ENCODE peak calls at places on chromosomes 4 and X, in seven cellular contexts. One of them, this sample, is unnamed.

GRCh38 chr4:42568610-42569207 is 88.2 kb downstream of the ATP8A1 start:
- DNase-seq in endothelial cell: peak
- DNase-seq in bronchial epithelial cell: peak
- DNase-seq in GM20000: peak
- DNase-seq in astrocyte: peak
- DNase-seq in AG09319: peak
- DNase-seq in AG04449: peak
- DNase-seq in this sample: peak

GRCh38 chr4:95360911-95361695 is 187.7 kb downstream of the UNC5C start:
- DNase-seq in endothelial cell: no peak
- DNase-seq in bronchial epithelial cell: no peak
- DNase-seq in GM20000: no peak
- DNase-seq in astrocyte: no peak
- DNase-seq in AG09319: no peak
- DNase-seq in AG04449: no peak
- DNase-seq in this sample: no peak

GRCh38 chrX:107448625-107449468 is 605 bp upstream of the FRMPD3 start:
- DNase-seq in endothelial cell: peak
- DNase-seq in bronchial epithelial cell: no peak
- DNase-seq in GM20000: no peak
- DNase-seq in astrocyte: no peak
- DNase-seq in AG09319: no peak
- DNase-seq in AG04449: no peak
- DNase-seq in this sample: no peak

GRCh38 chr4:95120456-95120855 is 362.7 kb downstream of the BMPR1B start:
- DNase-seq in endothelial cell: no peak
- DNase-seq in bronchial epithelial cell: no peak
- DNase-seq in GM20000: no peak
- DNase-seq in astrocyte: no peak
- DNase-seq in AG09319: no peak
- DNase-seq in AG04449: no peak
- DNase-seq in this sample: no peak

GRCh38 chrX:7266261-7266660 is 118.3 kb upstream of the PUDP start:
- DNase-seq in endothelial cell: no peak
- DNase-seq in bronchial epithelial cell: no peak
- DNase-seq in GM20000: no peak
- DNase-seq in astrocyte: no peak
- DNase-seq in AG09319: no peak
- DNase-seq in AG04449: peak
- DNase-seq in this sample: no peak

GRCh38 chr4:26141916-26142638 is 178.7 kb upstream of the RBPJ start:
- DNase-seq in endothelial cell: no peak
- DNase-seq in bronchial epithelial cell: no peak
- DNase-seq in GM20000: no peak
- DNase-seq in astrocyte: no peak
- DNase-seq in AG09319: no peak
- DNase-seq in AG04449: no peak
- DNase-seq in this sample: no peak

GRCh38 chrX:68827848-68828562 is 816 bp upstream of the EFNB1 start:
- DNase-seq in endothelial cell: peak
- DNase-seq in bronchial epithelial cell: peak
- DNase-seq in GM20000: peak
- DNase-seq in astrocyte: peak
- DNase-seq in AG09319: peak
- DNase-seq in AG04449: no peak
- DNase-seq in this sample: peak

GRCh38 chrX:76538860-76539259 is 111.3 kb downstream of the MAGEE1 start:
- DNase-seq in endothelial cell: no peak
- DNase-seq in bronchial epithelial cell: no peak
- DNase-seq in GM20000: no peak
- DNase-seq in astrocyte: no peak
- DNase-seq in AG09319: no peak
- DNase-seq in AG04449: no peak
- DNase-seq in this sample: no peak

GRCh38 chr4:28357985-28358384 is 1497.3 kb downstream of the STIM2 start:
- DNase-seq in endothelial cell: peak
- DNase-seq in bronchial epithelial cell: peak
- DNase-seq in GM20000: no peak
- DNase-seq in astrocyte: no peak
- DNase-seq in AG09319: no peak
- DNase-seq in AG04449: no peak
- DNase-seq in this sample: no peak

GRCh38 chrX:118226060-118226428 is 109.4 kb upstream of the KLHL13 start:
- DNase-seq in endothelial cell: no peak
- DNase-seq in bronchial epithelial cell: peak
- DNase-seq in GM20000: peak
- DNase-seq in astrocyte: peak
- DNase-seq in AG09319: no peak
- DNase-seq in AG04449: no peak
- DNase-seq in this sample: no peak

GRCh38 chrX:115142057-115142456 is 47.2 kb upstream of the RBMXL3 start:
- DNase-seq in endothelial cell: no peak
- DNase-seq in bronchial epithelial cell: no peak
- DNase-seq in GM20000: no peak
- DNase-seq in astrocyte: no peak
- DNase-seq in AG09319: no peak
- DNase-seq in AG04449: no peak
- DNase-seq in this sample: no peak

GRCh38 chr4:87239821-87240220 is 19.4 kb upstream of the KLHL8 start:
- DNase-seq in endothelial cell: no peak
- DNase-seq in bronchial epithelial cell: no peak
- DNase-seq in GM20000: no peak
- DNase-seq in astrocyte: no peak
- DNase-seq in AG09319: no peak
- DNase-seq in AG04449: no peak
- DNase-seq in this sample: no peak

GRCh38 chr4:52925531-52925968 is 63.4 kb downstream of the RASL11B start:
- DNase-seq in endothelial cell: no peak
- DNase-seq in bronchial epithelial cell: no peak
- DNase-seq in GM20000: no peak
- DNase-seq in astrocyte: peak
- DNase-seq in AG09319: no peak
- DNase-seq in AG04449: no peak
- DNase-seq in this sample: no peak

GRCh38 chrX:103614999-103615398 is 7.2 kb downstream of the TCEAL3 start:
- DNase-seq in endothelial cell: no peak
- DNase-seq in bronchial epithelial cell: peak
- DNase-seq in GM20000: no peak
- DNase-seq in astrocyte: peak
- DNase-seq in AG09319: no peak
- DNase-seq in AG04449: no peak
- DNase-seq in this sample: no peak

GRCh38 chr4:6422866-6423265 is 49.5 kb downstream of the PPP2R2C start:
- DNase-seq in endothelial cell: no peak
- DNase-seq in bronchial epithelial cell: no peak
- DNase-seq in GM20000: no peak
- DNase-seq in astrocyte: no peak
- DNase-seq in AG09319: no peak
- DNase-seq in AG04449: no peak
- DNase-seq in this sample: no peak

GRCh38 chrX:10414872-10415703 is 205.3 kb downstream of the MID1 start:
- DNase-seq in endothelial cell: no peak
- DNase-seq in bronchial epithelial cell: no peak
- DNase-seq in GM20000: no peak
- DNase-seq in astrocyte: peak
- DNase-seq in AG09319: no peak
- DNase-seq in AG04449: no peak
- DNase-seq in this sample: no peak

GRCh38 chrX:124346064-124346876 is at the start of gene SH2D1A:
- DNase-seq in endothelial cell: no peak
- DNase-seq in bronchial epithelial cell: no peak
- DNase-seq in GM20000: no peak
- DNase-seq in astrocyte: no peak
- DNase-seq in AG09319: no peak
- DNase-seq in AG04449: no peak
- DNase-seq in this sample: no peak

GRCh38 chrX:12411831-12412230 is 273.6 kb downstream of the FRMPD4 start:
- DNase-seq in endothelial cell: no peak
- DNase-seq in bronchial epithelial cell: no peak
- DNase-seq in GM20000: no peak
- DNase-seq in astrocyte: peak
- DNase-seq in AG09319: no peak
- DNase-seq in AG04449: no peak
- DNase-seq in this sample: no peak

GRCh38 chr4:3122081-3122563 is 47.6 kb downstream of the HTT start:
- DNase-seq in endothelial cell: peak
- DNase-seq in bronchial epithelial cell: no peak
- DNase-seq in GM20000: no peak
- DNase-seq in astrocyte: peak
- DNase-seq in AG09319: no peak
- DNase-seq in AG04449: no peak
- DNase-seq in this sample: no peak

DNA sequence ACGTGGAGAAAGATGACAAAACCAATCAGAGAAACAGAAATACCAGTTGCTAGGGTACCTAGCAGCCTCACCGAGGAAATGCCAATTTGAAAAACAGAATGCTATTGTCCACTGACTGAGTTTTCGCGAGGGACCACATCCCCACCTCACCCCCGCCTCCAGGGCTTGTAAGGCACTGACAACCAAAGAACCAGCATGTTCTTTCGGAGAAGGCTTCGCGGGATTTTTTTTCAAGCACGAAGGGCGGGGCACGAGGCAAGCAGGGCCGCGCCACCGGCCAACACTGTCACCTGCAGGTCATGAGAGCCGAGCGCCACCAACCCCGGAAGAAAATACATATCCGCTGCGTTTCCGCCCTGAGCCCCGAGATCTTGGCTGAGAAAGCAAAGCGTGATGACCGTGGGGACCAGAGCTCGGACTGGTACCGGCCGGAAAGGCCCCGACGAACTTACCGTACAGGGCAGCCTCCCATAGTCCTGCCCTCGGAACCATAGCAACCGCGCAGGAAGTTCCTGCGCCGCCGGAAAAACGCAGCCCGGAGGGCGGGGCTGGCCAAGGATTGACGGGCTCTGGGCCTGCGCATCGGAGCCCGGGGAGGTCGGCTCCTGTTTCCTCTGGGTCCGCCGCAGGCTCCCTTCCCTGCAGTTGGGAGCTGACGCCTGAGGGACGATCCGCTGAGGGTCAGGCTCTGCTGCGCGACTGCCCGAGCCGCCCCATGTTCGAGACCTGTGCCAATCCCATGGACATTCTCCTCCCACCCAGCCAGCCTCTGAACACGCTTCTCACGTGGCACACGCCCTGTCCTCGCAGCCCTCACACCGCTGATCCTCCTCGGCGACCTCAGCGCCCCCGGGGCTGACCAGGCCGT is 59.2 kb upstream of the PAGE5 start:
- DNase-seq in endothelial cell: peak
- DNase-seq in bronchial epithelial cell: peak
- DNase-seq in GM20000: peak
- DNase-seq in astrocyte: peak
- DNase-seq in AG09319: peak
- DNase-seq in AG04449: peak
- DNase-seq in this sample: peak
- TF ChIP-seq CTCF in endothelial cell: no peak
- TF ChIP-seq CTCF in bronchial epithelial cell: peak
- TF ChIP-seq CTCF in GM20000: no peak
- TF ChIP-seq CTCF in astrocyte: peak
- TF ChIP-seq CTCF in AG09319: peak
- TF ChIP-seq CTCF in AG04449: peak
- TF ChIP-seq CTCF in this sample: no peak

GRCh38 chr4:177371452-177371851 is 61.8 kb downstream of the NEIL3 start:
- DNase-seq in endothelial cell: no peak
- DNase-seq in bronchial epithelial cell: no peak
- DNase-seq in GM20000: no peak
- DNase-seq in astrocyte: no peak
- DNase-seq in AG09319: no peak
- DNase-seq in AG04449: no peak
- DNase-seq in this sample: no peak

GRCh38 chr4:177369372-177369771 is 59.7 kb downstream of the NEIL3 start:
- DNase-seq in endothelial cell: no peak
- DNase-seq in bronchial epithelial cell: no peak
- DNase-seq in GM20000: no peak
- DNase-seq in astrocyte: peak
- DNase-seq in AG09319: no peak
- DNase-seq in AG04449: peak
- DNase-seq in this sample: no peak

DNA sequence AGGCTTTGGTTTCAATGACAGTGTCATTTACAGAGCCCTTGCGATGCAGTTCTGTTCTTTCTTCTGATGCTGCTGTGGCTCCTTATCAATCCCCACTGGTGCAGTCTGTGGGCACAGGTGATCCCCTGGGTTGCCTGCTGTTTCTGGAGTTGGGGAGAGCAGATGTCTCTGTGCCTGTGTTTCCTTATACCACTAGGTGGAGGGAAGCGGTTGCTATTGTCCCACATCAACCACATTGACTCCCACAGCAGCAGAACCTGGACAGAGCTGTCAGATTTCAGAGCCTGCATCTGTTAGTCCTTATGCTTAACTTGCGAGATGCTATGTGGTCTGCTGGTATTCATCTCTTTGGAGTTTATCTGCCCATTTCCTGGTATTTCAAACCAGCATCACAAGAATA is 57.7 kb downstream of the NEIL3 start:
- DNase-seq in endothelial cell: peak
- DNase-seq in bronchial epithelial cell: peak
- DNase-seq in GM20000: no peak
- DNase-seq in astrocyte: peak
- DNase-seq in AG09319: no peak
- DNase-seq in AG04449: no peak
- DNase-seq in this sample: no peak
- TF ChIP-seq CTCF in endothelial cell: no peak
- TF ChIP-seq CTCF in bronchial epithelial cell: peak
- TF ChIP-seq CTCF in GM20000: no peak
- TF ChIP-seq CTCF in astrocyte: peak
- TF ChIP-seq CTCF in AG09319: peak
- TF ChIP-seq CTCF in AG04449: peak
- TF ChIP-seq CTCF in this sample: no peak

GRCh38 chr4:176393306-176394013 is 73.7 kb downstream of the SPCS3 start:
- DNase-seq in endothelial cell: no peak
- DNase-seq in bronchial epithelial cell: no peak
- DNase-seq in GM20000: no peak
- DNase-seq in astrocyte: no peak
- DNase-seq in AG09319: peak
- DNase-seq in AG04449: no peak
- DNase-seq in this sample: no peak
- TF ChIP-seq CTCF in endothelial cell: no peak
- TF ChIP-seq CTCF in bronchial epithelial cell: no peak
- TF ChIP-seq CTCF in GM20000: no peak
- TF ChIP-seq CTCF in astrocyte: no peak
- TF ChIP-seq CTCF in AG09319: no peak
- TF ChIP-seq CTCF in AG04449: no peak
- TF ChIP-seq CTCF in this sample: no peak

GRCh38 chrX:24149346-24150050 is at the start of gene ZFX:
- DNase-seq in endothelial cell: peak
- DNase-seq in bronchial epithelial cell: no peak
- DNase-seq in GM20000: peak
- DNase-seq in astrocyte: peak
- DNase-seq in AG09319: no peak
- DNase-seq in AG04449: no peak
- DNase-seq in this sample: no peak
- TF ChIP-seq CTCF in endothelial cell: no peak
- TF ChIP-seq CTCF in bronchial epithelial cell: no peak
- TF ChIP-seq CTCF in GM20000: no peak
- TF ChIP-seq CTCF in astrocyte: no peak
- TF ChIP-seq CTCF in AG09319: no peak
- TF ChIP-seq CTCF in AG04449: no peak
- TF ChIP-seq CTCF in this sample: no peak

GRCh38 chr4:20422398-20422797 is 170.7 kb downstream of the SLIT2 start:
- DNase-seq in endothelial cell: peak
- DNase-seq in bronchial epithelial cell: peak
- DNase-seq in GM20000: peak
- DNase-seq in astrocyte: peak
- DNase-seq in AG09319: no peak
- DNase-seq in AG04449: no peak
- DNase-seq in this sample: no peak
- TF ChIP-seq CTCF in endothelial cell: peak
- TF ChIP-seq CTCF in bronchial epithelial cell: peak
- TF ChIP-seq CTCF in GM20000: peak
- TF ChIP-seq CTCF in astrocyte: peak
- TF ChIP-seq CTCF in AG09319: peak
- TF ChIP-seq CTCF in AG04449: peak
- TF ChIP-seq CTCF in this sample: no peak

GRCh38 chr4:92091335-92091734 is 212.4 kb upstream of the GRID2 start:
- DNase-seq in endothelial cell: no peak
- DNase-seq in bronchial epithelial cell: no peak
- DNase-seq in GM20000: no peak
- DNase-seq in astrocyte: no peak
- DNase-seq in AG09319: no peak
- DNase-seq in AG04449: no peak
- DNase-seq in this sample: no peak
- TF ChIP-seq CTCF in endothelial cell: peak
- TF ChIP-seq CTCF in bronchial epithelial cell: no peak
- TF ChIP-seq CTCF in GM20000: no peak
- TF ChIP-seq CTCF in astrocyte: no peak
- TF ChIP-seq CTCF in AG09319: no peak
- TF ChIP-seq CTCF in AG04449: no peak
- TF ChIP-seq CTCF in this sample: no peak